ENCODE peak calls at places on chromosome 12, in ten cellular contexts. P is pancreas; R is prostate gland; A is stomach; N is CD8-positive, alpha-beta T cell; Q is CD4-positive, alpha-beta memory T cell; D is HCT116; F is mammary epithelial cell; I is transverse colon; C is adipocyte. V is an unnamed sample. For H3K27me3 and H3K36me3, the result is how much of the 10 kb centered on the place peaks cover.

GRCh38 chr12:3962661-3963483 is 89.7 kb upstream of the PARP11 start:
- DNase-seq in N (peak), D (no peak), R (no peak), C (no peak), I (no peak), F (no peak), P (no peak), A (no peak), Q (peak), V (no peak)

GRCh38 chr12:131123817-131124216 is 170.1 kb downstream of the ADGRD1 start:
- DNase-seq in N (peak), A (no peak), I (no peak), D (no peak), Q (no peak), P (no peak), F (no peak), C (no peak), R (no peak), V (no peak)

GRCh38 chr12:59164226-59164625 is 243.9 kb upstream of the LRIG3 start:
- DNase-seq in D (no peak), P (no peak), I (no peak), R (no peak), A (no peak), Q (no peak), N (no peak), F (no peak), C (no peak), V (no peak)

GRCh38 chr12:4121506-4122020 is 152.0 kb upstream of the CCND2 start:
- DNase-seq in C (no peak), I (no peak), N (no peak), P (no peak), F (no peak), R (no peak), Q (no peak), D (no peak), A (no peak), V (no peak)

GRCh38 chr12:15146585-15146984 is 74.6 kb downstream of the RERG start:
- DNase-seq in C (no peak), Q (no peak), D (no peak), N (no peak), A (no peak), I (no peak), F (no peak), P (no peak), R (no peak), V (no peak)

GRCh38 chr12:105451211-105451610 is 120.7 kb downstream of the C12orf75 start:
- DNase-seq in D (no peak), R (no peak), C (peak), Q (no peak), N (no peak), P (no peak), A (no peak), I (no peak), F (no peak), V (peak)

GRCh38 chr12:66708704-66709443 is 30.0 kb upstream of the GRIP1 start:
- DNase-seq in I (no peak), C (peak), D (no peak), F (no peak), N (no peak), R (no peak), P (no peak), Q (no peak), A (no peak), V (no peak)

GRCh38 chr12:117671734-117672133 is 297.1 kb downstream of the KSR2 start:
- DNase-seq in N (no peak), A (no peak), I (no peak), R (peak), P (peak), F (no peak), C (no peak), Q (no peak), D (peak), V (peak)

GRCh38 chr12:24125280-24125679 is 175.8 kb upstream of the SOX5 start:
- DNase-seq in R (no peak), F (no peak), Q (no peak), P (no peak), A (no peak), C (no peak), N (no peak), D (no peak), I (no peak), V (no peak)

GRCh38 chr12:42612258-42612608 is 22.7 kb upstream of the PRICKLE1 start:
- DNase-seq in I (no peak), D (no peak), N (no peak), A (no peak), Q (no peak), P (no peak), R (no peak), C (peak), F (no peak), V (no peak)

GRCh38 chr12:107352347-107353081 is 259.2 kb upstream of the CRY1 start:
- DNase-seq in N (no peak), I (no peak), A (no peak), F (no peak), R (no peak), C (no peak), D (no peak), P (no peak), Q (no peak), V (no peak)

GRCh38 chr12:8819676-8819980 is 2.8 kb upstream of the A2ML1 start:
- DNase-seq in D (no peak), I (no peak), C (no peak), R (no peak), P (no peak), F (no peak), N (no peak), Q (no peak), A (no peak), V (no peak)

GRCh38 chr12:2891240-2892053 is 756 bp downstream of the TULP3 start:
- DNase-seq in C (peak), A (peak), N (no peak), P (no peak), I (peak), R (peak), F (peak), D (no peak), Q (no peak), V (peak)

GRCh38 chr12:76346798-76347420 is 1.3 kb downstream of the BBS10 start:
- DNase-seq in P (no peak), I (no peak), D (no peak), R (peak), N (no peak), A (no peak), Q (no peak), F (peak), C (peak), V (peak)

GRCh38 chr12:41437578-41437977 is 249.5 kb downstream of the PDZRN4 start:
- DNase-seq in D (no peak), P (no peak), R (no peak), N (no peak), I (no peak), A (no peak), F (no peak), Q (no peak), C (no peak), V (no peak)

GRCh38 chr12:97764700-97765099 is 302.1 kb downstream of the RMST start:
- DNase-seq in P (no peak), N (no peak), C (no peak), A (no peak), I (no peak), R (no peak), D (no peak), F (peak), Q (no peak), V (no peak)

GRCh38 chr12:100566887-100567637 is 6.4 kb upstream of the GAS2L3 start:
- DNase-seq in P (no peak), A (no peak), D (no peak), N (no peak), R (no peak), F (peak), Q (no peak), I (no peak), C (no peak), V (no peak)

GRCh38 chr12:11133162-11133561 is 1.3 kb downstream of the TAS2R30 start:
- DNase-seq in P (no peak), Q (no peak), R (no peak), D (no peak), F (no peak), N (no peak), I (no peak), A (no peak), C (no peak), V (no peak)

GRCh38 chr12:108401964-108402363 is 62.9 kb upstream of the CMKLR1 start:
- DNase-seq in Q (no peak), F (no peak), C (no peak), N (no peak), D (no peak), R (no peak), I (no peak), P (no peak), A (no peak), V (no peak)

GRCh38 chr12:503111-503761 is 43.5 kb downstream of the B4GALNT3 start:
- DNase-seq in N (no peak), F (peak), A (peak), C (no peak), R (peak), Q (no peak), P (no peak), I (peak), D (peak), V (no peak)

GRCh38 chr12:75658286-75658685 is 146.9 kb upstream of the KRR1 start:
- DNase-seq in P (no peak), D (no peak), A (no peak), R (no peak), I (no peak), C (no peak), F (no peak), Q (no peak), N (no peak), V (no peak)

GRCh38 chr12:58202933-58203713 is 261.8 kb downstream of the ATP23 start:
- DNase-seq in F (no peak), R (peak), I (no peak), N (no peak), D (no peak), A (no peak), P (no peak), C (no peak), Q (no peak), V (no peak)

GRCh38 chr12:24909667-24910066 is 39.2 kb downstream of the BCAT1 start:
- DNase-seq in C (peak), Q (no peak), R (no peak), A (no peak), F (peak), I (peak), D (no peak), P (peak), N (no peak), V (peak)

GRCh38 chr12:122201381-122201780 is 2.1 kb upstream of the B3GNT4 start:
- DNase-seq in F (no peak), P (peak), C (no peak), A (no peak), D (no peak), Q (no peak), N (no peak), I (no peak), R (no peak), V (no peak)

GRCh38 chr12:122202017-122202416 is 1.5 kb upstream of the B3GNT4 start:
- DNase-seq in P (no peak), R (no peak), C (no peak), Q (no peak), I (no peak), A (no peak), F (no peak), D (no peak), N (no peak), V (no peak)

GRCh38 chr12:122197612-122197966 is 5.9 kb upstream of the B3GNT4 start:
- DNase-seq in N (no peak), F (no peak), A (no peak), D (no peak), C (no peak), R (no peak), Q (no peak), P (no peak), I (no peak), V (no peak)

GRCh38 chr12:122200541-122201175 is 2.9 kb upstream of the B3GNT4 start:
- DNase-seq in F (no peak), P (peak), A (no peak), N (no peak), D (no peak), R (no peak), Q (no peak), I (no peak), C (no peak), V (no peak)

GRCh38 chr12:122199484-122200355 is 3.8 kb upstream of the B3GNT4 start:
- DNase-seq in A (no peak), F (no peak), I (no peak), N (no peak), Q (no peak), R (no peak), D (no peak), P (peak), C (no peak), V (no peak)
- H3K27me3 ChIP-seq in A (half or more), F (under half), I (half or more), N (under half), Q (under half), R (under half), D (under half), P (under half), C (under half), V (under half)

DNA sequence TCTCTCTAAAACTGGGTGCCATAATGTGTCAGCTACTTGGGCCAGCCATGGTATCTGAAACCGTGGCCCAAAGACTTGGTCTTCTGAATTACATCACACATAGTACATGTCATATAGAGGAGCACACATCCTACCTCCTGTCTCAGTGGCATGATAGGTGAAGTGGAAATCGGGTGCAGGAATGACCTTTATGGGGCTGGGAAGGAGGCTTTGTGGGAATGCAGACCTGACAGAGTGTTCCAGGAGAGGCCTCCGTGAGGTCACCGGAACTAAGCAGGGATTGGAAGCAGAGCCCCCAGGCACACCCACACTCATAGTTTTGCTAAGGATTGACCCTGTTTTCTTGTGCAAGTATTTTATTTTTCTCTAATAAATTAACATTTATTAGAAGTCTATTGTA is 82.6 kb downstream of the NTF3 start:
- DNase-seq in P (no peak), C (no peak), D (no peak), N (no peak), Q (no peak), I (no peak), A (no peak), R (no peak), F (no peak), V (no peak)
- H3K36me3 ChIP-seq in P (under half), C (under half), D (under half), N (under half), Q (under half), I (under half), A (under half), R (under half), F (under half), V (under half)

GRCh38 chr12:54959291-54960018 is 25.1 kb downstream of the TESPA1 start:
- DNase-seq in R (no peak), P (no peak), F (no peak), N (no peak), C (no peak), I (no peak), A (no peak), Q (no peak), D (no peak), V (no peak)
- H3K27me3 ChIP-seq in R (under half), P (under half), F (under half), N (under half), C (under half), I (under half), A (under half), Q (under half), D (half or more), V (under half)

GRCh38 chr12:33296529-33296928 is 143.1 kb downstream of the SYT10 start:
- DNase-seq in F (no peak), I (no peak), A (no peak), R (no peak), N (no peak), P (no peak), C (no peak), Q (no peak), D (no peak), V (no peak)
- H3K36me3 ChIP-seq in F (under half), I (under half), A (under half), R (under half), N (under half), P (under half), C (under half), Q (under half), D (under half), V (under half)

GRCh38 chr12:65606008-65606766 is 218.1 kb upstream of the HMGA2 start:
- DNase-seq in F (no peak), N (no peak), A (no peak), I (no peak), R (no peak), Q (no peak), P (no peak), D (no peak), C (no peak), V (no peak)

GRCh38 chr12:65611396-65611795 is 212.9 kb upstream of the HMGA2 start:
- DNase-seq in N (no peak), D (no peak), P (no peak), C (no peak), R (no peak), Q (no peak), F (no peak), I (no peak), A (no peak), V (no peak)

GRCh38 chr12:65607271-65607880 is 216.9 kb upstream of the HMGA2 start:
- DNase-seq in Q (no peak), C (no peak), A (peak), F (no peak), D (no peak), P (no peak), N (no peak), R (peak), I (no peak), V (no peak)

GRCh38 chr12:65609359-65609771 is 214.9 kb upstream of the HMGA2 start:
- DNase-seq in A (no peak), Q (no peak), P (no peak), I (no peak), R (no peak), F (peak), N (no peak), D (peak), C (peak), V (no peak)

GRCh38 chr12:65608319-65608916 is 215.9 kb upstream of the HMGA2 start:
- DNase-seq in I (no peak), Q (no peak), A (no peak), D (no peak), C (no peak), P (no peak), N (no peak), F (peak), R (no peak), V (no peak)
- H3K27me3 ChIP-seq in I (under half), Q (under half), A (under half), D (under half), C (under half), P (under half), N (under half), F (under half), R (under half), V (under half)

GRCh38 chr12:57096099-57096572 is 7.2 kb downstream of the NAB2 start:
- DNase-seq in F (peak), C (no peak), R (peak), I (no peak), D (no peak), Q (no peak), P (no peak), N (no peak), A (no peak), V (peak)
- H3K36me3 ChIP-seq in F (under half), C (half or more), R (under half), I (under half), D (under half), Q (half or more), P (under half), N (half or more), A (half or more), V (under half)

GRCh38 chr12:54019111-54019811 is 9.0 kb upstream of the HOXC6 start:
- DNase-seq in D (no peak), P (no peak), F (peak), Q (no peak), N (no peak), A (no peak), I (no peak), C (no peak), R (no peak), V (peak)

GRCh38 chr12:54017027-54017788 is 8.4 kb downstream of the HOXC8 start:
- DNase-seq in Q (no peak), I (no peak), P (no peak), R (no peak), D (no peak), C (no peak), A (no peak), N (no peak), F (peak), V (peak)

GRCh38 chr12:54019924-54020586 is 8.2 kb upstream of the HOXC6 start:
- DNase-seq in Q (no peak), C (no peak), D (no peak), A (no peak), P (no peak), I (no peak), R (no peak), N (no peak), F (peak), V (peak)

GRCh38 chr12:54017845-54018607 is 9.2 kb downstream of the HOXC8 start:
- DNase-seq in P (peak), C (peak), I (peak), F (peak), Q (peak), A (peak), R (no peak), N (peak), D (peak), V (peak)

GRCh38 chr12:54018608-54018984 is 9.6 kb upstream of the HOXC6 start:
- DNase-seq in A (no peak), Q (no peak), I (no peak), P (no peak), C (no peak), D (no peak), R (no peak), N (no peak), F (peak), V (peak)
- H3K27me3 ChIP-seq in A (half or more), Q (half or more), I (half or more), P (under half), C (under half), D (under half), R (half or more), N (under half), F (under half), V (under half)

DNA sequence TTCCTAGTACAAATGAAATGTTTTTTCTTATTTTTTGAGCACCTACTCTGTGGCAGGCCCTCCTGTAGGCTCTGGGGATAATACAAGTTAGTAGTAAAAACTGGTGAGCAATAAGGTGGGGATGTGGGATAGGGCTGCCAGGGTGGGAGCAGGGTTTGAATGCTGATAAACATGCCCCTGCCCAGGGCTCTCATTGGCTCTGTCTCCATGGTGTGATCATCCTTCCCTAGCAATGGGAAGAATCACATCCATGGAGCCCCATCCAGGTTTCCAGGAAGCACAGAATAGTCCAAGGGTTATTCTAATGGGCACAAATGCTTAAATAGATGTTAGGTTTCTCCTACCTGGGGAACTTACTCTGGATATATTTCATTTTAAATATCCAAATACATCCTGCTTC is 45.5 kb downstream of the GIT2 start:
- DNase-seq in A (no peak), I (no peak), D (no peak), R (no peak), N (no peak), Q (no peak), F (no peak), C (no peak), P (no peak), V (no peak)
- H3K36me3 ChIP-seq in A (under half), I (under half), D (under half), R (under half), N (under half), Q (half or more), F (under half), C (under half), P (under half), V (under half)